ENCODE peak calls at places on chromosomes 13 and 19, in ten cellular contexts. V, Q, O, Z, Y, H, W, L, G and J are unnamed samples.

GRCh38 chr13:106568225-106569003 is 477 bp upstream of the ARGLU1 start:
- DNase-seq in V (no peak), Q (no peak), O (no peak), Z (peak; percentile 79), Y (no peak), H (no peak), W (no peak), L (no peak), G (no peak), J (no peak)

GRCh38 chr13:110405597-110406450 is 98.7 kb downstream of the COL4A2 start:
- DNase-seq in V (no peak), Q (no peak), O (no peak), Z (no peak), Y (no peak), H (no peak), W (no peak), L (peak; percentile 11), G (no peak), J (no peak)

GRCh38 chr13:27961227-27962085 is 7.7 kb downstream of the CDX2 start:
- DNase-seq in V (peak; percentile 76), Q (no peak), O (no peak), Z (no peak), Y (no peak), H (no peak), W (no peak), L (no peak), G (peak; percentile 17), J (no peak)

GRCh38 chr19:18109731-18110671 is 12.4 kb downstream of the MAST3 start:
- DNase-seq in V (peak; percentile 75), Q (peak; percentile 77), O (no peak), Z (no peak), Y (peak; percentile 94), H (peak; percentile 66), W (no peak), L (no peak), G (peak; percentile 83), J (no peak)

GRCh38 chr19:2302319-2303208 is 5.4 kb downstream of the LINGO3 start:
- DNase-seq in V (peak; percentile 76), Q (peak; percentile 52), O (peak; percentile 62), Z (no peak), Y (peak; percentile 87), H (peak; percentile 47), W (peak; percentile 36), L (no peak), G (no peak), J (no peak)

GRCh38 chr19:47848425-47848824 is 10.6 kb upstream of the TPRX2 start:
- DNase-seq in V (no peak), Q (no peak), O (no peak), Z (no peak), Y (no peak), H (no peak), W (no peak), L (no peak), G (no peak), J (no peak)

GRCh38 chr13:109569938-109570711 is 216.3 kb downstream of the IRS2 start:
- DNase-seq in V (no peak), Q (no peak), O (no peak), Z (no peak), Y (no peak), H (peak; percentile 44), W (no peak), L (no peak), G (no peak), J (no peak)

GRCh38 chr19:925912-926594 is at the start of gene ARID3A:
- DNase-seq in V (no peak), Q (peak; percentile 71), O (no peak), Z (no peak), Y (no peak), H (peak; percentile 56), W (no peak), L (no peak), G (peak; percentile 88), J (no peak)

GRCh38 chr19:4510435-4511255 is 7.6 kb downstream of the PLIN4 start:
- DNase-seq in V (no peak), Q (no peak), O (no peak), Z (no peak), Y (peak; percentile 69), H (no peak), W (no peak), L (no peak), G (no peak), J (no peak)

GRCh38 chr13:87080100-87080779 is 590.9 kb upstream of the SLITRK5 start:
- DNase-seq in V (no peak), Q (no peak), O (no peak), Z (no peak), Y (peak; percentile 58), H (no peak), W (no peak), L (no peak), G (no peak), J (no peak)

GRCh38 chr19:9786819-9787218 is 18.3 kb upstream of the ZNF846 start:
- DNase-seq in V (no peak), Q (no peak), O (no peak), Z (no peak), Y (no peak), H (no peak), W (no peak), L (no peak), G (no peak), J (no peak)

GRCh38 chr19:9782282-9782681 is 13.7 kb upstream of the ZNF846 start:
- DNase-seq in V (no peak), Q (no peak), O (peak; percentile 11), Z (no peak), Y (no peak), H (no peak), W (no peak), L (no peak), G (no peak), J (no peak)

GRCh38 chr19:9786342-9786741 is 17.8 kb upstream of the ZNF846 start:
- DNase-seq in V (peak; percentile 24), Q (peak; percentile 23), O (peak; percentile 74), Z (no peak), Y (peak; percentile 52), H (no peak), W (no peak), L (peak; percentile 22), G (no peak), J (no peak)

GRCh38 chr19:9789066-9789465 is 20.5 kb upstream of the ZNF846 start:
- DNase-seq in V (peak; percentile 33), Q (no peak), O (no peak), Z (no peak), Y (no peak), H (no peak), W (no peak), L (no peak), G (no peak), J (no peak)

DNA sequence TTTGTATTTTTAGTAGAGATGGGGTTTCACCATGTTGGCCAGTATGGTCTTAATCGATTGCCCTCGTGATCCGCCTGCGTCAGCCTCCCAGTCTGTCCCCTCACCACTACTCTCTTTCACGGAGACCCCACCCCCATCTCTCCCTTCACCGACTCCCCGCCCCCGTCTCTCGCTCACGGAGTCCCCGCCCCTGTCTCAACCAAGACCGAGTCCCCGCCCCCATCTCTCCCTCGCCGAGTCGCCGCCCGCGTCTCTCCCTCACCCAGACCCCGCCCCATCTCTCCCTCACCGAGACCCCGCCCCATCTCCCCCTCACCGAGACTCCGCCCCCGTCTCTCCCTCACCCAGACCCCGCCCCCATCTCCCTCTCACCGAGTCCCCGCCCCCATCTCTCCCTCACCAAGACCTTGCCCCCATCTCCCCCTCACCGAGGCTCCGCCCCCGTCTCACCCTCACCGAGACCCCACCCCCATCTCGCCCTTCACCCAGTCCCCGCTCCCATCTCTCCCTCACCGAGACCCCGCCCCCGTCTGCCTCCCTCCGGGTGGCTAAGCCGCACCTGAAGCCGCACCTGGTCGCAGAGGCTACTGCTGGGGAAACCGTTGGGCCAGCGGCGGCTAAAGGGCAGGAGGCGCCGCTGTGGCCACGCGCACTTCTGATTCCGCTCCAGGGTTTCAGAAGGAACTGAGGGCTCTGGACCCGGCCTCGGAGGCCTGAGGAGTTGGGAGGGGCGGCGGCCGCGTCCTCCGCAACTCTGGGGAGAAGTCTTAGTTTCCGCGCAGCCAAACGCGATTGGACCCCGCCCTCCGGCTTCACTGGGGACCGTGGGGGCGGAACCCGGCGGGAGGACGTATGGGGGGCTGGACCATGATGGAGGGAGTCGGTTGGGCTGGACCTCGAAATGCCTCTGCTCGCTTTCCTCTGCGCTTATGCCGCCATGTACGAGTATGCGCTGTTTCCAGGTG is 17.1 kb upstream of the ZNF846 start:
- DNase-seq in V (peak; percentile 100), Q (peak; percentile 99), O (peak; percentile 99), Z (peak; percentile 57), Y (peak; percentile 96), H (peak; percentile 99), W (peak; percentile 92), L (peak; percentile 97), G (peak; percentile 96), J (peak; percentile 99)
- TF ChIP-seq POLR2AphosphoS5 in V (peak; percentile 88), Q (peak; percentile 92), O (peak; percentile 73), Z (peak; percentile 54), Y (peak; percentile 85), H (peak; percentile 80), W (no peak), L (peak; percentile 85), G (peak; percentile 80), J (peak; percentile 89)

GRCh38 chr19:51107406-51108065 is 673 bp downstream of the CTU1 start:
- DNase-seq in V (peak; percentile 32), Q (no peak), O (peak; percentile 75), Z (peak; percentile 15), Y (peak; percentile 79), H (no peak), W (no peak), L (no peak), G (no peak), J (no peak)
- TF ChIP-seq CTCF in V (no peak), Q (no peak), O (no peak), Z (no peak), Y (no peak), H (no peak), W (no peak), L (no peak), G (peak; percentile 13), J (no peak)

GRCh38 chr19:29678484-29679106 is 13.3 kb downstream of the PLEKHF1 start:
- DNase-seq in V (no peak), Q (peak; percentile 28), O (peak; percentile 75), Z (no peak), Y (peak; percentile 90), H (no peak), W (no peak), L (peak; percentile 60), G (peak; percentile 58), J (peak; percentile 94)
- H3K27ac ChIP-seq in V (no peak overlapping the region), Q (peak overlapping the region; percentile 55), O (peak overlapping the region; percentile 56), Z (no peak overlapping the region), Y (peak overlapping the region; percentile 64), H (peak overlapping the region; percentile 46), W (no peak overlapping the region), L (peak overlapping the region; percentile 87), G (no peak overlapping the region), J (peak overlapping the region; percentile 79)

DNA sequence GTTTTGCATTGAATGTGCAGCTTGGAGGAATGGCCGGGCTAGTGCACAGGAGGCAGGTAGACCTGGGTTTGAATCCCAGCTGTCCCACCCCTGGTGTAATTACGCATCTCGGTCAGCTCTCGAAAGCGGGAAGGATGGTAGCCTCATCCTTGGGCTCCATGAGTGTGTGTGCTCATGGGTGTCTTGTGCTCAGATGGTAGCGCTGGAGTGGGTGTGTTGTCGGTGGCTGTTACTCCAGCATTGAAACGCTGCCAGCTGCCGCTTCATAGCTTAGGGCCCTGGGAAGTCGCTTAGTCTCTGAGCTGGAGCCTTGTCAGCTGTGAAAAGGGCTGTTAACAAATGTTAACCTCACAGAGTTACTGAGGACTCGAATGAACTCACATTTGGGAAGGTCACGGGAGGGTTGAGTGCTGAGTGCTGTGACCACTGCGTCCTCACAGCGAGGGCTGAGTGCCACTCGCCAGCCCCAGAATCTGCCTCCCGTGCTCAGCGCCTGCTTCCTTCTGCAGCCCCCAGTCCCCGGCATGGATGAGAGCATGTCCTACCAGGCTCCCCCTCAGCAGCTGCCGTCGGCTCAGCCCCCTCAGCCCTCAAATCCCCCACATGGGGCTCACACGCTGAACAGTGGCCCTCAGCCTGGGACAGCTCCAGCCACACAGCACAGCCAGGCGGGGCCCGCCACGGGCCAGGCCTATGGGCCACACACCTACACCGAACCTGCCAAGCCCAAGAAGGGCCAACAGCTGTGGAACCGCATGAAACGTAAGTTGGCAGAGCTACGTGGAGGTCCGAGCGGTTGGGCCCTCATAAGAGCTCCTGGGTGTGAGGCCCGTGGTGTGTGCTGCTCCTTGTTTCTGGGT is 5.2 kb downstream of the LENG8 start:
- DNase-seq in V (no peak), Q (no peak), O (no peak), Z (no peak), Y (peak; percentile 72), H (no peak), W (no peak), L (no peak), G (no peak), J (no peak)
- TF ChIP-seq POLR2AphosphoS5 in V (no peak), Q (no peak), O (no peak), Z (no peak), Y (no peak), H (no peak), W (no peak), L (no peak), G (no peak), J (no peak)